ENCODE peak calls at places on chromosomes 5 and 9, in eight cellular contexts. O is stimulated activated CD4-positive, alpha-beta T cell treated with anti-CD3 and anti-CD28 coated beads, Interleukin-4, amount 100 ng/mL, for 24 hours; Y is H54; T is NCI-H748 treated with DMSO at 0.1 percent for 48 hours; D is NB4; V is HS-5; C is epithelial cell of esophagus; P is stimulated activated naive CD4-positive, alpha-beta T cell. B is an unnamed sample.

GRCh38 chr9:115946530-115946929 is 207.1 kb upstream of the PAPPA start:
- DNase-seq in V (no peak), O (no peak), C (peak), P (no peak), Y (no peak), T (peak), D (no peak), B (no peak)

GRCh38 chr5:51806677-51807076 is 423.4 kb downstream of the ISL1 start:
- DNase-seq in P (no peak), O (no peak), V (no peak), T (no peak), Y (no peak), D (no peak), C (no peak), B (no peak)

GRCh38 chr5:119377066-119377465 is 21.2 kb downstream of the TNFAIP8 start:
- DNase-seq in Y (no peak), D (no peak), V (no peak), T (no peak), O (no peak), P (no peak), C (no peak), B (no peak)

GRCh38 chr9:70451765-70452164 is 37.3 kb upstream of the KLF9 start:
- DNase-seq in D (no peak), P (no peak), T (no peak), O (no peak), C (no peak), V (no peak), Y (no peak), B (no peak)

GRCh38 chr9:125374443-125375309 is 113.0 kb downstream of the GAPVD1 start:
- DNase-seq in Y (peak), T (peak), P (peak), O (peak), D (peak), C (peak), V (peak), B (peak)

GRCh38 chr9:89946741-89947140 is 341.9 kb downstream of the GADD45G start:
- DNase-seq in O (no peak), Y (no peak), T (no peak), C (no peak), P (no peak), D (no peak), V (no peak), B (no peak)

GRCh38 chr9:120982851-120983250 is 56.3 kb upstream of the TRAF1 start:
- DNase-seq in T (no peak), C (no peak), Y (no peak), O (no peak), V (peak), P (no peak), D (no peak), B (no peak)

GRCh38 chr5:134106991-134107701 is 7.3 kb upstream of the TCF7 start:
- DNase-seq in T (no peak), Y (no peak), V (no peak), O (no peak), P (no peak), C (no peak), D (no peak), B (no peak)

GRCh38 chr5:150134198-150134588 is 21.5 kb downstream of the PDGFRB start:
- DNase-seq in D (no peak), Y (no peak), T (no peak), V (no peak), P (no peak), O (no peak), C (no peak), B (no peak)

GRCh38 chr9:132482196-132482813 is 72.3 kb downstream of the CFAP77 start:
- DNase-seq in V (no peak), T (no peak), C (no peak), O (no peak), P (no peak), D (no peak), Y (no peak), B (no peak)

B was measured in central memory CD4-positive, alpha-beta T cell.